ENCODE peak calls at places on chromosomes 5 and 9, in nine cellular contexts. C is neural progenitor cell, F is mesendoderm, G is adrenal gland, A is right atrium auricular region, I is suprapubic skin, K is AG04450, Z is right cardiac atrium, S is left lung. R is an unnamed sample.

GRCh38 chr5:87121315-87122170 is 146.1 kb upstream of the RASA1 start:
- DNase-seq in C (no peak), F (peak), G (no peak), A (peak), I (no peak), K (peak), Z (peak), S (no peak), R (no peak)

GRCh38 chr9:104895572-104895971 is 32.4 kb downstream of the ABCA1 start:
- DNase-seq in C (no peak), F (no peak), G (no peak), A (no peak), I (no peak), K (no peak), Z (no peak), S (no peak), R (no peak)

GRCh38 chr9:115883467-115884329 is 269.9 kb upstream of the PAPPA start:
- DNase-seq in C (peak), F (peak), G (no peak), A (no peak), I (no peak), K (peak), Z (peak), S (no peak), R (peak)

GRCh38 chr9:71685394-71685793 is 82.9 kb downstream of the CEMIP2 start:
- DNase-seq in C (no peak), F (no peak), G (no peak), A (no peak), I (no peak), K (no peak), Z (no peak), S (no peak), R (no peak)

GRCh38 chr5:35237580-35238376 is 7.5 kb upstream of the PRLR start:
- DNase-seq in C (no peak), F (no peak), G (no peak), A (no peak), I (no peak), K (no peak), Z (no peak), S (no peak), R (no peak)

GRCh38 chr5:65059681-65060598 is 291.2 kb downstream of the CWC27 start:
- DNase-seq in C (no peak), F (peak), G (no peak), A (no peak), I (no peak), K (no peak), Z (no peak), S (no peak), R (no peak)

GRCh38 chr5:113283558-113283957 is 151.2 kb downstream of the TSSK1B start:
- DNase-seq in C (no peak), F (no peak), G (no peak), A (no peak), I (no peak), K (no peak), Z (no peak), S (no peak), R (no peak)

GRCh38 chr5:1899201-1899600 is 16.5 kb upstream of the IRX4 start:
- DNase-seq in C (no peak), F (no peak), G (no peak), A (no peak), I (no peak), K (no peak), Z (no peak), S (peak), R (no peak)

GRCh38 chr5:80754900-80755299 is 100.1 kb upstream of the DHFR start:
- DNase-seq in C (peak), F (no peak), G (no peak), A (no peak), I (no peak), K (no peak), Z (no peak), S (no peak), R (peak)

GRCh38 chr5:108529381-108529780 is 147.5 kb upstream of the FBXL17 start:
- DNase-seq in C (no peak), F (no peak), G (no peak), A (no peak), I (no peak), K (peak), Z (no peak), S (no peak), R (no peak)

GRCh38 chr5:8981496-8981895 is 564.4 kb downstream of the SEMA5A start:
- DNase-seq in C (no peak), F (no peak), G (no peak), A (no peak), I (no peak), K (peak), Z (no peak), S (no peak), R (no peak)

GRCh38 chr9:132787748-132788159 is 90.3 kb downstream of the AK8 start:
- DNase-seq in C (no peak), F (no peak), G (no peak), A (no peak), I (no peak), K (no peak), Z (no peak), S (no peak), R (no peak)

GRCh38 chr5:103475629-103476240 is 86.9 kb downstream of the NUDT12 start:
- DNase-seq in C (peak), F (peak), G (no peak), A (no peak), I (no peak), K (no peak), Z (no peak), S (no peak), R (no peak)

GRCh38 chr5:151902215-151902614 is 22.4 kb downstream of the GLRA1 start:
- DNase-seq in C (no peak), F (no peak), G (no peak), A (no peak), I (no peak), K (no peak), Z (no peak), S (no peak), R (no peak)

GRCh38 chr9:134026981-134027380 is 1.7 kb downstream of the BRD3OS start:
- DNase-seq in C (no peak), F (no peak), G (peak), A (no peak), I (no peak), K (no peak), Z (no peak), S (no peak), R (no peak)

GRCh38 chr5:155418960-155419579 is 405.5 kb downstream of the KIF4B start:
- DNase-seq in C (no peak), F (peak), G (no peak), A (no peak), I (no peak), K (no peak), Z (no peak), S (no peak), R (no peak)

GRCh38 chr5:154189819-154190651 is 498 bp upstream of the GALNT10 start:
- DNase-seq in C (peak), F (peak), G (peak), A (peak), I (peak), K (no peak), Z (peak), S (peak), R (peak)

GRCh38 chr5:170631471-170632195 is 127.8 kb downstream of the KCNIP1 start:
- DNase-seq in C (peak), F (peak), G (no peak), A (no peak), I (no peak), K (no peak), Z (peak), S (no peak), R (peak)

GRCh38 chr5:16937023-16937379 is 913 bp upstream of the MYO10 start:
- DNase-seq in C (no peak), F (no peak), G (no peak), A (no peak), I (peak), K (no peak), Z (no peak), S (no peak), R (no peak)

GRCh38 chr5:149376711-149377447 is 2.2 kb downstream of the IL17B start:
- DNase-seq in C (no peak), F (no peak), G (no peak), A (no peak), I (no peak), K (no peak), Z (no peak), S (no peak), R (no peak)

GRCh38 chr9:130368631-130369103 is 76.1 kb upstream of the ASS1 start:
- DNase-seq in C (no peak), F (peak), G (no peak), A (no peak), I (no peak), K (no peak), Z (no peak), S (no peak), R (no peak)

GRCh38 chr9:96175001-96175400 is 127.0 kb downstream of the HSD17B3 start:
- DNase-seq in C (no peak), F (no peak), G (no peak), A (no peak), I (no peak), K (no peak), Z (no peak), S (no peak), R (no peak)

GRCh38 chr5:154801083-154801482 is 45.9 kb downstream of the LARP1 start:
- DNase-seq in C (no peak), F (no peak), G (no peak), A (no peak), I (no peak), K (peak), Z (no peak), S (no peak), R (no peak)

GRCh38 chr5:173454381-173454763 is 126.2 kb upstream of the STC2 start:
- DNase-seq in C (no peak), F (peak), G (no peak), A (no peak), I (no peak), K (peak), Z (no peak), S (no peak), R (no peak)

GRCh38 chr5:88688242-88688959 is 194.6 kb downstream of the MEF2C start:
- DNase-seq in C (no peak), F (no peak), G (no peak), A (no peak), I (no peak), K (no peak), Z (no peak), S (no peak), R (no peak)

GRCh38 chr9:94783121-94783664 is 56.7 kb downstream of the AOPEP start:
- DNase-seq in C (peak), F (peak), G (peak), A (peak), I (peak), K (peak), Z (peak), S (peak), R (peak)

GRCh38 chr5:21919417-21920022 is 933.6 kb downstream of the CDH12 start:
- DNase-seq in C (peak), F (peak), G (peak), A (no peak), I (no peak), K (no peak), Z (no peak), S (no peak), R (peak)

GRCh38 chr9:93577045-93577939 is 908 bp downstream of the PHF2 start:
- DNase-seq in C (peak), F (peak), G (peak), A (peak), I (peak), K (no peak), Z (peak), S (peak), R (no peak)

GRCh38 chr5:26492835-26493459 is 545.4 kb downstream of the CDH9 start:
- DNase-seq in C (no peak), F (peak), G (no peak), A (no peak), I (no peak), K (no peak), Z (no peak), S (no peak), R (no peak)

GRCh38 chr5:143488372-143488771 is 84.9 kb upstream of the NR3C1 start:
- DNase-seq in C (no peak), F (no peak), G (no peak), A (no peak), I (no peak), K (no peak), Z (no peak), S (no peak), R (no peak)

GRCh38 chr5:62306494-62307363 is 723 bp downstream of the KIF2A start:
- DNase-seq in C (peak), F (peak), G (peak), A (peak), I (peak), K (no peak), Z (peak), S (peak), R (peak)

GRCh38 chr9:131679261-131680020 is 60.4 kb downstream of the RAPGEF1 start:
- DNase-seq in C (no peak), F (no peak), G (no peak), A (peak), I (peak), K (no peak), Z (no peak), S (no peak), R (no peak)

GRCh38 chr9:6417186-6417585 is 4.2 kb downstream of the UHRF2 start:
- DNase-seq in C (no peak), F (peak), G (no peak), A (no peak), I (no peak), K (no peak), Z (no peak), S (no peak), R (no peak)

GRCh38 chr5:98201006-98201620 is 572.4 kb upstream of the RGMB start:
- DNase-seq in C (no peak), F (no peak), G (no peak), A (no peak), I (no peak), K (no peak), Z (no peak), S (no peak), R (no peak)

GRCh38 chr5:61623401-61624069 is 291.5 kb downstream of the ZSWIM6 start:
- DNase-seq in C (peak), F (peak), G (no peak), A (no peak), I (no peak), K (no peak), Z (no peak), S (no peak), R (no peak)

DNA sequence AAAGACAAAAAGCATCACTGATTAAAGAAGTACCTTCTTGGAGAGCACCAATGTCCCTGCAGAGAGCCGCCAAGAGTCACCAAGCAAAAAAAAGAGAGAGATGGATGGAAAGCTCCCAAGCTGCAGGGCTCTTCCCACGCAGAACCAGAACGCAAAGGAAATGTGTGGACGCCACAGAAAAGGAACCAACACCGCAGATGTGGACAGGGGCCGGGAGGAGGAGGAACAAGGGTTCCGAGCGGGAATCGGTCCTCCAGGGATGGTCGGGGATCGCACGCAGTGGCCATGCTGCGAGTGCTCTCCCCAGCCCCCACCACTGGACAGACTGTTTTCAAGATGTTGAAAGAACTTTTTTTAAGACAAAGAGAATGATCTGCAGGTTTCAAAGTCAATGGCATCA is 40.2 kb upstream of the ZNF354A start:
- DNase-seq in C (no peak), F (no peak), G (no peak), A (no peak), I (no peak), K (no peak), Z (no peak), S (no peak), R (no peak)
- H3K4me3 ChIP-seq in C (no peak), F (no peak), G (no peak), A (no peak), I (no peak), K (no peak), Z (no peak), S (no peak), R (no peak)

GRCh38 chr5:167511-167910 is 23.8 kb upstream of the LRRC14B start:
- DNase-seq in C (no peak), F (no peak), G (peak), A (no peak), I (no peak), K (no peak), Z (no peak), S (peak), R (no peak)

GRCh38 chr5:169728-170094 is 21.6 kb upstream of the LRRC14B start:
- DNase-seq in C (no peak), F (no peak), G (no peak), A (no peak), I (no peak), K (no peak), Z (no peak), S (peak), R (peak)

GRCh38 chr5:170971-171800 is 20.1 kb upstream of the LRRC14B start:
- DNase-seq in C (no peak), F (no peak), G (peak), A (no peak), I (peak), K (no peak), Z (no peak), S (peak), R (peak)

GRCh38 chr5:167982-168660 is 23.2 kb upstream of the LRRC14B start:
- DNase-seq in C (no peak), F (no peak), G (peak), A (no peak), I (no peak), K (peak), Z (no peak), S (no peak), R (no peak)

DNA sequence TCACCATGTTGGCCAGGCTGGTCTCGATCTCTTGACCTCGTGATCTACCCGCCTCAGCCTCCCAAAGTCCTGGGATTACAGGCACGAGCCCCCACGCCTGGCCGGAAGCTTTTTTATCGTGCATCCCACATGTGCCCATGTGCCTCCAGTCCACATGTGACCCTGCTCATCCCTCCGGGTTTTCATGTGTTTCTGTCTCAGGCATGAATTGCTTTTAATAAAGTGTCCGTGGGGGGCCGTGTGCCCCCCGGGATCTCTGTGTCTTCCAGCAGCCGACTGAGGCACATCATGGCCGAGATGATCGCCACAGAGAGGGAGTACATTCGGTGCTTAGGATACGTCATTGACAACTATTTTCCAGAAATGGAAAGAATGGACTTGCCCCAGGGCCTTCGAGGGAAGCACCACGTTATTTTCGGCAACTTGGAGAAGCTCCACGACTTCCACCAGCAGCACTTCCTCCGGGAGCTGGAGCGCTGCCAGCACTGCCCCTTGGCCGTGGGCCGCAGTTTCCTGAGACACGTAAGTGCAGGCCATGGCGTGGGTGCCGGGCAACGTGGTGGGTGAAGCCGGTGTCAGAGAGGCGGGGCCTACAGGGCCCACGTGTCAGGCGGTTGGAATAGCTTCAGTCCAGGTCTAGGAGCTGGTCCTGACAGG is 22.1 kb upstream of the LRRC14B start:
- DNase-seq in C (no peak), F (no peak), G (peak), A (peak), I (peak), K (peak), Z (peak), S (peak), R (peak)
- H3K27ac ChIP-seq in C (no peak), F (no peak), G (no peak), A (peak), I (no peak), K (peak), Z (no peak), S (no peak), R (no peak)

DNA sequence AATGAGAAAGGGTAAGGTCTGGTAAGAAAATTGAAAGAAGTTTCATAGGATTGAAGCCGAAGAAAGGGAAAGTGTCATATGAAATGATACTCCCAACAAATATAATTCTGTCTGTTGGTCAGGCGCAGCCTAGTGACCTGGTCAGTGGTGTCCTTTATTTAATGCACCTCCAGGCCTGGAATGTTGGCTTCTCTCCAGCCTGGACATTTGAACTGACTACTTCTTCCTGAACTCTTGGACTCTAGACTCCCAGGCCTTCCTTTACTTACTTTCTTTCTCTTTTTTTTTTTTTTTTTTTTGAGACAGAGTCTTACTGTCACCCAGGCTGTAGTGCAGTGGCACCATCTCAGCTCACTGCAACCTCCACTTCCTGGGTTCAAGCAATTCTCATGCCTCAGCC is 1381.5 kb upstream of the WWC1 start:
- DNase-seq in C (no peak), F (no peak), G (no peak), A (no peak), I (no peak), K (no peak), Z (no peak), S (no peak), R (no peak)
- H3K4me3 ChIP-seq in C (no peak), F (no peak), G (no peak), A (no peak), I (no peak), K (no peak), Z (no peak), S (no peak), R (no peak)

DNA sequence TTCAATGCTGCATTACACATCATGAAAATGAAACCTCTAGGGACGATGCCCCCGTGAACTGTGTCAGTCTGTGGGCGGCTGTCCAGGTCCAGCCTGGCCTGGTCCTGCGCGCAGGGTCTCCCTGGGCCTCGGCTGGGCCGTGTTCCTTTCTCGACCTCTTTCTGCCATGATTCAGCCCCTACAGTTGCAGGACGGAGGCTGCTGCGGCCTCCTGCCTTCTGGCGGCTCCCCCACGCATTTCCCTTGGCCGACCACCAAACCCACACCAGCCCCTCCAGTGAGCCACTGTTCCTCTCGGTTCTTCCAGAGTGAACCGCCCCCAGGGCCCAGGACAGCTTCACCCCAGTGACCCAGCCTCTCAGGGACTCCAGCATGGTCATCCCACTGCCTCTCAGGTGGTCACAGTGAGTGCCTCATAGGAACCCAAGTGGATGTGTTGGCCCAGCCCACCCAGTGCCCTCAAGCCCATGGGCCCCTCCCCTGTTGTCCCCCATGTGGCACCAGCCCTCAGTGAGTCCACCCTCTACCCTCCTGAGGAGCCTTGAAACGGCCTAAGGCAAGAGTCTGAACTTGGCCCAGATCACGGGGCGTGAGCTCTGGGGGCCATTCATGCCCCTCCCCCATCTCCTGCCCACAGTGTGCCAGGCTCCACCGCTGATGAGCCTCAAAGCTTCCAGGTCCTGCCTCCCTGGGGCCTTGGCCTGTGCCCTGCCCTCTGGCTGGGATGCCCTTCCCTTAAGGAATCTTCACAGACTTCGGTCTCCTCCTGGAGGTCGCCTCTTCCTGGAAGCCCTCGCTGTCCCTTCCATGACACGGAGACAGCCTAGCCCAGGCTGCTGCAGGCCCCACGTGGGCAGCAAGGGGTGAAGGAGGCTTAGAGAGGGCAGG is 10.0 kb upstream of the CLIC3 start:
- DNase-seq in C (no peak), F (no peak), G (no peak), A (no peak), I (no peak), K (no peak), Z (peak), S (no peak), R (no peak)
- H3K27ac ChIP-seq in C (no peak), F (no peak), G (no peak), A (no peak), I (no peak), K (no peak), Z (no peak), S (no peak), R (no peak)

GRCh38 chr9:38422555-38423245 is 1.6 kb downstream of the IGFBPL1 start:
- DNase-seq in C (no peak), F (no peak), G (no peak), A (no peak), I (no peak), K (no peak), Z (no peak), S (no peak), R (no peak)
- H3K4me3 ChIP-seq in C (no peak), F (no peak), G (no peak), A (no peak), I (no peak), K (no peak), Z (no peak), S (no peak), R (peak)